ENCODE peak calls at places on chromosomes 13 and 19, in six cellular contexts. P is CD8-positive, alpha-beta T cell; M is GM13976; H is AG04450; O is CD4-positive, alpha-beta T cell; E is pancreas. B is an unnamed sample.
A peak's percentile ranks its signal among the peaks of the same experiment; 100 is the strongest.

GRCh38 chr19:18433039-18433691 is 4.8 kb downstream of the ISYNA1 start:
- DNase-seq in P (no peak), M (peak; percentile 75), H (no peak), O (no peak), E (no peak), B (peak; percentile 75)

GRCh38 chr19:7112675-7113074 is 43.2 kb downstream of the ZNF557 start:
- DNase-seq in P (no peak), M (no peak), H (no peak), O (no peak), E (no peak), B (no peak)

GRCh38 chr19:33052352-33052972 is 12.2 kb downstream of the RHPN2 start:
- DNase-seq in P (no peak), M (no peak), H (no peak), O (no peak), E (no peak), B (no peak)

GRCh38 chr13:30872685-30873443 is 33.2 kb upstream of the MEDAG start:
- DNase-seq in P (no peak), M (no peak), H (peak; percentile 71), O (no peak), E (no peak), B (no peak)

GRCh38 chr19:19137556-19138109 is 645 bp downstream of the TMEM161A start:
- DNase-seq in P (no peak), M (peak; percentile 44), H (no peak), O (no peak), E (peak; percentile 82), B (no peak)

GRCh38 chr19:6680141-6680540 is 10.2 kb upstream of the TNFSF14 start:
- DNase-seq in P (no peak), M (no peak), H (no peak), O (no peak), E (no peak), B (no peak)

GRCh38 chr19:38304866-38305429 is 897 bp downstream of the C19orf33 start:
- DNase-seq in P (no peak), M (no peak), H (no peak), O (no peak), E (peak; percentile 92), B (no peak)

GRCh38 chr19:50496189-50497029 is 14.6 kb downstream of the JOSD2 start:
- DNase-seq in P (no peak), M (no peak), H (no peak), O (no peak), E (peak; percentile 86), B (no peak)

GRCh38 chr19:8242212-8242821 is 33.1 kb downstream of the CERS4 start:
- DNase-seq in P (no peak), M (no peak), H (no peak), O (no peak), E (no peak), B (no peak)

GRCh38 chr13:33785384-33785783 is 32.6 kb upstream of the RFC3 start:
- DNase-seq in P (no peak), M (no peak), H (no peak), O (no peak), E (no peak), B (no peak)

GRCh38 chr19:5803752-5804515 is 933 bp upstream of the NRTN start:
- DNase-seq in P (peak; percentile 80), M (peak; percentile 97), H (peak; percentile 74), O (peak; percentile 87), E (peak; percentile 96), B (peak; percentile 91)

GRCh38 chr19:42273407-42274064 is 4.5 kb downstream of the CIC start:
- DNase-seq in P (no peak), M (no peak), H (no peak), O (no peak), E (peak; percentile 72), B (peak; percentile 9)

GRCh38 chr19:55255618-55256423 is 3.0 kb downstream of the PPP6R1 start:
- DNase-seq in P (peak; percentile 33), M (peak; percentile 65), H (no peak), O (peak; percentile 26), E (no peak), B (peak; percentile 80)

GRCh38 chr13:45456196-45456972 is 8.4 kb upstream of the COG3 start:
- DNase-seq in P (no peak), M (no peak), H (peak; percentile 30), O (no peak), E (no peak), B (no peak)

GRCh38 chr19:40392894-40393517 is 3.0 kb upstream of the HIPK4 start:
- DNase-seq in P (no peak), M (no peak), H (no peak), O (no peak), E (no peak), B (no peak)

GRCh38 chr19:45632468-45633196 is 6.6 kb downstream of the EML2 start:
- DNase-seq in P (no peak), M (peak; percentile 61), H (peak; percentile 75), O (no peak), E (no peak), B (peak; percentile 62)

GRCh38 chr19:23318143-23318542 is 67.9 kb upstream of the ZNF724 start:
- DNase-seq in P (no peak), M (no peak), H (no peak), O (no peak), E (no peak), B (no peak)

GRCh38 chr13:24627090-24627714 is 53.0 kb upstream of the ATP12A start:
- DNase-seq in P (no peak), M (no peak), H (no peak), O (no peak), E (peak; percentile 47), B (no peak)

GRCh38 chr19:41223431-41224234 is 4.6 kb downstream of the AXL start:
- DNase-seq in P (no peak), M (no peak), H (no peak), O (no peak), E (no peak), B (no peak)

GRCh38 chr13:95087746-95088305 is 213.4 kb downstream of the ABCC4 start:
- DNase-seq in P (no peak), M (no peak), H (no peak), O (no peak), E (no peak), B (no peak)

GRCh38 chr19:53864308-53864836 is 3.3 kb upstream of the MYADM start:
- DNase-seq in P (no peak), M (peak; percentile 4), H (no peak), O (no peak), E (no peak), B (no peak)

GRCh38 chr13:93472296-93472695 is 245.7 kb downstream of the GPC6 start:
- DNase-seq in P (no peak), M (no peak), H (no peak), O (no peak), E (no peak), B (no peak)

GRCh38 chr13:94272038-94272437 is 207.4 kb downstream of the DCT start:
- DNase-seq in P (no peak), M (no peak), H (peak; percentile 21), O (no peak), E (no peak), B (no peak)

GRCh38 chr13:48476215-48476614 is 56.7 kb downstream of the RCBTB2 start:
- DNase-seq in P (no peak), M (no peak), H (no peak), O (no peak), E (no peak), B (no peak)

GRCh38 chr19:5891938-5892771 is 11.4 kb downstream of the NDUFA11 start:
- DNase-seq in P (no peak), M (peak; percentile 62), H (no peak), O (no peak), E (peak; percentile 73), B (no peak)

GRCh38 chr13:50636007-50636704 is 207.3 kb downstream of the DLEU7 start:
- DNase-seq in P (no peak), M (peak; percentile 61), H (no peak), O (no peak), E (no peak), B (no peak)

GRCh38 chr13:94079876-94080275 is 399.6 kb downstream of the DCT start:
- DNase-seq in P (no peak), M (no peak), H (no peak), O (no peak), E (no peak), B (no peak)

GRCh38 chr13:27765650-27766049 is 26.6 kb upstream of the GSX1 start:
- DNase-seq in P (no peak), M (no peak), H (no peak), O (no peak), E (no peak), B (no peak)

GRCh38 chr19:17520865-17521264 is 9.4 kb downstream of the PGLS start:
- DNase-seq in P (no peak), M (no peak), H (no peak), O (no peak), E (no peak), B (no peak)

DNA sequence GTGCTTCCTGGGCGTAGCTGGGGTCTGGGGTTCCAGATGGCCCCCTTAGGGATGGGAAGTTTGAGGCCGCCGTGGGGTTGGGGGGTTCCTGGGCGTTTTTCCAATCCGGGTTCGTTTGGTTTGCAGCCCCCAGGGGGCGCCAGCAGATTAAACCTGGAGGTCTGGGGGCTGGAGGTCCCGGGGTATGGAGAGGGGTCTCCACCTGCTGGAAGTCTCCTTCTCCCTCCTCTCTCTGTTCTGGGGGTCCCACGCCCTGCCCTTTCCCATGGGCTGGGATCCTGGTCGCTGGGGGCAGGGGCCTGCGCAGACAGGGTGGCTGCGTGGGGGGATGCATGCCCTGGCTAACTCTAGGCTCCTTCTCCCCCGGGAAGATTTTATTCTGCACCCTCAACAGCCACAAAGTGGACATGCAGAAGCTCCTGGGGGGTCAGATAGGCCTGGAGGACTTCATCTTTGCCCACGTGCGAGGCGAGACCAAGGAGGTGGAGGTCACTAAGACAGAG is 897 bp downstream of the GIPC3 start:
- DNase-seq in P (peak; percentile 39), M (peak; percentile 81), H (no peak), O (no peak), E (no peak), B (no peak)
- TF ChIP-seq CTCF in P (peak; percentile 65), M (peak; percentile 38), H (peak; percentile 53), O (peak; percentile 79), E (no peak), B (peak; percentile 67)

GRCh38 chr13:88005188-88005587 is 334.0 kb downstream of the SLITRK5 start:
- DNase-seq in P (no peak), M (no peak), H (no peak), O (no peak), E (peak; percentile 16), B (no peak)
- TF ChIP-seq CTCF in P (no peak), M (no peak), H (peak; percentile 18), O (no peak), E (no peak), B (no peak)

DNA sequence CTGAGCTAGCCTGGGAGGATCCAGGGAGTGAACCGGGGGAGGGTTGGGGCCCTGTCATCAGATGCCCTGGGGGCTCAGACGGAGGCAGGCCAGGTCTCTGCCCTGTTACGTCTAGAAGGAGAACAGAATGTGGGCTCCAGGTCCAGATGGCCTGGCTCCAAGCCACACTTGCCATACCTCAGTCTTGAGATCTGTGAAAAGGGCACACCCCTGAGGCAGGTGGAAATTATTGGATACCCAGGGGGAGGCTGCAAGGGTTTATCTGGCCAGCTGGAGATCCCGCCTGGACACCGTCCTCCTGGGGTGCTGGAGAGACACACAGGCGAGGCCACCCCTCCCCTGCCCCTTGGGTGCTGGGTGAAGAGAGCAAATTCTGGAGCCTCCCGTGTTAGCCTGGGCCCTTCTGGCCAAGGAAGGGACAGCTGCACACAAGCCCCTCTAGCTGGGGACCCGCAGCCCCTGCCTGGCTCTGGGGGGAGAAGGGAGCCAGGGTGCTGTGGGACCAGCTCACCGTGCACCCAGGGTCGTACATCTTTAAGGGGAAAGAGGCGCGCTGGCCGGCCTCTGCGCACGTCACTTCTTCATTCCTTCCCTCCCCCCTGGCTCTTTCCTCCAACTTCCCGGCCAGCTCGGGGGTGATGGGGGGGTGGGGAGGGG is 808 bp upstream of the NFIC start:
- DNase-seq in P (no peak), M (no peak), H (no peak), O (no peak), E (peak; percentile 84), B (no peak)
- TF ChIP-seq CTCF in P (no peak), M (no peak), H (no peak), O (no peak), E (no peak), B (no peak)

GRCh38 chr13:110511509-110512181 is 49.9 kb downstream of the RAB20 start:
- DNase-seq in P (no peak), M (no peak), H (no peak), O (no peak), E (peak; percentile 54), B (no peak)
- TF ChIP-seq CTCF in P (no peak), M (no peak), H (no peak), O (no peak), E (no peak), B (no peak)

B was measured in GM06990.